ENCODE peak calls at places on chromosomes 7 and 10, in six cellular contexts. H is HCT116, D is osteoblast, S is IMR-90, N is keratinocyte, L is foreskin keratinocyte. Z is an unnamed sample.

GRCh38 chr10:79361721-79362397 is 14.6 kb downstream of the PPIF start:
- DNase-seq in H (no peak), D (peak; percentile 50), S (no peak), N (no peak), L (no peak), Z (no peak)

GRCh38 chr10:83346216-83346910 is 792.9 kb upstream of the GHITM start:
- DNase-seq in H (no peak), D (no peak), S (peak; percentile 4), N (peak; percentile 85), L (peak; percentile 90), Z (peak; percentile 70)

GRCh38 chr10:122282909-122283308 is 11.8 kb downstream of the BTBD16 start:
- DNase-seq in H (no peak), D (no peak), S (no peak), N (no peak), L (no peak), Z (no peak)

GRCh38 chr10:35017608-35018007 is 72.5 kb downstream of the CUL2 start:
- DNase-seq in H (no peak), D (no peak), S (no peak), N (no peak), L (no peak), Z (no peak)

GRCh38 chr7:116399808-116400207 is 99.7 kb upstream of the CAV2 start:
- DNase-seq in H (no peak), D (no peak), S (peak; percentile 64), N (peak; percentile 67), L (peak; percentile 85), Z (peak; percentile 70)

GRCh38 chr7:80060218-80060806 is 74.3 kb upstream of the GNAI1 start:
- DNase-seq in H (peak; percentile 63), D (peak; percentile 56), S (peak; percentile 82), N (no peak), L (peak; percentile 18), Z (peak; percentile 43)

GRCh38 chr10:49081532-49082275 is 33.6 kb downstream of the VSTM4 start:
- DNase-seq in H (no peak), D (no peak), S (peak; percentile 15), N (no peak), L (no peak), Z (no peak)

GRCh38 chr10:88041243-88042161 is 178.1 kb downstream of the PTEN start:
- DNase-seq in H (no peak), D (no peak), S (peak; percentile 48), N (no peak), L (no peak), Z (no peak)

GRCh38 chr7:15303357-15303756 is 258.5 kb downstream of the AGMO start:
- DNase-seq in H (no peak), D (no peak), S (no peak), N (no peak), L (no peak), Z (no peak)

GRCh38 chr10:98194633-98195032 is 60.2 kb downstream of the R3HCC1L start:
- DNase-seq in H (no peak), D (no peak), S (no peak), N (no peak), L (no peak), Z (no peak)

GRCh38 chr10:96229568-96230030 is 41.8 kb downstream of the BLNK start:
- DNase-seq in H (peak; percentile 61), D (peak; percentile 78), S (peak; percentile 58), N (no peak), L (peak; percentile 34), Z (peak; percentile 66)

GRCh38 chr7:28017372-28017771 is 163.2 kb downstream of the JAZF1 start:
- DNase-seq in H (no peak), D (peak; percentile 85), S (peak; percentile 55), N (no peak), L (no peak), Z (no peak)

GRCh38 chr10:79063661-79064490 is 4.9 kb upstream of the ZMIZ1 start:
- DNase-seq in H (no peak), D (peak; percentile 65), S (no peak), N (no peak), L (no peak), Z (no peak)

GRCh38 chr10:78457804-78458483 is 424.3 kb downstream of the RPS24 start:
- DNase-seq in H (no peak), D (no peak), S (peak; percentile 90), N (no peak), L (no peak), Z (no peak)

GRCh38 chr10:132689721-132690360 is 96.1 kb downstream of the NKX6-2 start:
- DNase-seq in H (no peak), D (peak; percentile 56), S (no peak), N (no peak), L (no peak), Z (no peak)

GRCh38 chr7:135385209-135385608 is 124.7 kb downstream of the CNOT4 start:
- DNase-seq in H (no peak), D (peak; percentile 66), S (peak; percentile 44), N (no peak), L (no peak), Z (peak; percentile 29)

GRCh38 chr7:24963218-24963617 is 16.8 kb downstream of the OSBPL3 start:
- DNase-seq in H (no peak), D (peak; percentile 68), S (peak; percentile 32), N (no peak), L (no peak), Z (no peak)

GRCh38 chr7:94190599-94191061 is 186.5 kb upstream of the BET1 start:
- DNase-seq in H (peak; percentile 13), D (peak; percentile 83), S (peak; percentile 98), N (no peak), L (no peak), Z (peak; percentile 66)

GRCh38 chr10:56370217-56371113 is 9.4 kb upstream of the ZWINT start:
- DNase-seq in H (peak; percentile 21), D (no peak), S (no peak), N (no peak), L (peak; percentile 13), Z (peak; percentile 30)

GRCh38 chr7:21194936-21195335 is 232.9 kb upstream of the SP4 start:
- DNase-seq in H (no peak), D (no peak), S (no peak), N (no peak), L (no peak), Z (no peak)

GRCh38 chr7:50591480-50592438 is 26.6 kb upstream of the DDC start:
- DNase-seq in H (no peak), D (no peak), S (no peak), N (no peak), L (no peak), Z (no peak)

GRCh38 chr10:79116801-79117723 is 48.3 kb downstream of the ZMIZ1 start:
- DNase-seq in H (no peak), D (no peak), S (peak; percentile 77), N (no peak), L (no peak), Z (peak; percentile 33)

GRCh38 chr7:38171558-38172403 is 6.3 kb upstream of the STARD3NL start:
- DNase-seq in H (no peak), D (no peak), S (no peak), N (no peak), L (no peak), Z (no peak)

GRCh38 chr7:117484988-117485655 is 5.3 kb downstream of the CFTR start:
- DNase-seq in H (no peak), D (no peak), S (no peak), N (no peak), L (no peak), Z (no peak)

GRCh38 chr10:95756061-95756751 is at the start of gene ENTPD1:
- DNase-seq in H (no peak), D (peak; percentile 58), S (peak; percentile 12), N (no peak), L (no peak), Z (no peak)

GRCh38 chr7:139646566-139646965 is 123.1 kb downstream of the CLEC2L start:
- DNase-seq in H (no peak), D (no peak), S (no peak), N (no peak), L (no peak), Z (no peak)

GRCh38 chr10:75429159-75429827 is 2.1 kb upstream of the LRMDA start:
- DNase-seq in H (no peak), D (no peak), S (no peak), N (no peak), L (no peak), Z (peak; percentile 47)

GRCh38 chr7:142636751-142637150 is 112.5 kb upstream of the PRSS1 start:
- DNase-seq in H (no peak), D (no peak), S (no peak), N (no peak), L (no peak), Z (no peak)

GRCh38 chr10:29811751-29812427 is 177.1 kb upstream of the SVIL start:
- DNase-seq in H (no peak), D (peak; percentile 88), S (peak; percentile 98), N (no peak), L (peak; percentile 79), Z (peak; percentile 92)

GRCh38 chr10:44853148-44853734 is 57.9 kb upstream of the TMEM72 start:
- DNase-seq in H (no peak), D (peak; percentile 84), S (peak; percentile 47), N (no peak), L (no peak), Z (no peak)
- TF ChIP-seq CTCF in H (peak; percentile 42), D (peak; percentile 52), S (peak; percentile 66), N (peak; percentile 89), L (peak; percentile 41), Z (peak; percentile 50)

DNA sequence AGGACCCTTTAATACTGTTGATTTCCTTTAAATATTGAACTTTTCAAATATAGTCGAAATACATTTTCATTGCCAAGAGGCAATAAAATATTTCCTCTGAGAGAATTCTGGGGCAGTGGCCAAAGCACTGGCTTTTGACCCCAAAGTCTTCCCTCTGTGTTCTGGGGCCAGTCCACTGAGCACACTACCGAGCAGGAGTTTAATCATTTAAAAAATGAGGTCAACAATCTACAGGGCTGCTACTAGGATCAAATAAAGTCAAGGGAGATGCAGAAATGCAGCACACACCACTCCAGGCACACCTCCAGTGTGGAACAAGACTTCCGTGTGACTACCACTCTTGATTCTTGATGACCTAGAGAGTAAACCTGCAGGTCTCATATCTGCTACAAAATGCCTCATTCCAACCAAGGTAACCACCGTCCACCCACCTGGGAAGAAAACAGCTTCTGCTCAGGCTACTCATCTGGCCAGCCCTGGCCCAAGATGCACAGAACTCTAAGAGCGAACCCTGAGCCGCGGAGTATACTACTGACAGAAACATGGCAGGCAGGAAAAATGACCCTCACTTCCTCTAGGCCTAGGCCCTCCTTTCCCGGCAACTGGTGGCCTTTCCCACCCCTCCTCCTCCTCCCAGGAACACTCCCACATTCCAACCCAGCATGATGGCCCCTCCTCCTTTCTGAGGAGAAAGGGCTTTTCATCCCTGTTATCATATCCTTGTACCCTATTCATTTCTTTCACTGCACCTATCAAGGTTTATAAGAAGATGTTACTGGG is 97.7 kb downstream of the ALOX5 start:
- DNase-seq in H (no peak), D (no peak), S (no peak), N (no peak), L (no peak), Z (no peak)
- H3K27ac ChIP-seq in H (no peak overlapping the region), D (no peak overlapping the region), S (no peak overlapping the region), N (no peak overlapping the region), L (no peak overlapping the region), Z (no peak overlapping the region)

DNA sequence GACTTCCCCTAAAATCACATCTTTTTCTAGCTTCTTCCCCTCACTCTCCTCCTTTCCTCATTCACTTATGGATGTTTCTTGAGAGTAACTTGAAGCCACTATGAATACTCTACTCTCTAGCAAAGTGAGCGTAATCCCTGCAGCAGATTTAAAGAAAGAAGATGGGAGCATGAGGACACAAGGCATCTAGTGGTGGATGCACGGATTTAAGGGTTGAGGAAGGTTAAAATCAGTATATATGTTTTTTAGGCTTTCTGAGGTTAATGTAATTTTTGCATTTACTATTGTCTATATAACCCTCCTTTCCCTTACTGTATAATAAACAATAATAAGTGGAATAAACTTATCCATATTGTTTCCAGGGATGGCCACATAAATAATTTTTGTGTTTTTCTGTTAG is 495.2 kb upstream of the TPK1 start:
- DNase-seq in H (no peak), D (no peak), S (no peak), N (no peak), L (no peak), Z (no peak)
- TF ChIP-seq CTCF in H (no peak), D (no peak), S (no peak), N (no peak), L (no peak), Z (no peak)

GRCh38 chr7:43758861-43759683 is 592 bp downstream of the BLVRA start:
- DNase-seq in H (no peak), D (peak; percentile 88), S (peak; percentile 31), N (no peak), L (no peak), Z (peak; percentile 39)
- H3K27ac ChIP-seq in H (peak overlapping the region; percentile 7), D (peak overlapping the region; percentile 63), S (peak overlapping the region; percentile 72), N (peak overlapping the region; percentile 71), L (peak overlapping the region; percentile 57), Z (peak overlapping the region; percentile 48)

Z was measured in mammary epithelial cell.